ENCODE peak calls at places on chromosomes 5 and 9, in four cellular contexts. S is fibroblast of pulmonary artery; D is activated T-cell treated with anti-CD3 and anti-CD28 coated beads, Interleukin-2, amount 50 U/mL, for 72 hours; A is heart right ventricle. Y is an unnamed sample.

GRCh38 chr5:180287868-180288267 is 4.0 kb downstream of the MAPK9 start:
- DNase-seq in S (no peak), A (no peak), D (no peak), Y (no peak)

GRCh38 chr9:2015581-2016410 is 649 bp downstream of the SMARCA2 start:
- DNase-seq in S (peak), A (peak), D (peak), Y (peak)

GRCh38 chr5:36242534-36243144 is 914 bp upstream of the NADK2 start:
- DNase-seq in S (no peak), A (peak), D (no peak), Y (no peak)

GRCh38 chr5:79560774-79561524 is 47.0 kb upstream of the HOMER1 start:
- DNase-seq in A (no peak), D (peak), S (peak), Y (no peak)

GRCh38 chr5:159448841-159449407 is 118.6 kb upstream of the IL12B start:
- DNase-seq in A (no peak), D (no peak), S (no peak), Y (no peak)

GRCh38 chr9:137085918-137086530 is 761 bp upstream of the MAN1B1 start:
- DNase-seq in D (peak), S (peak), A (peak), Y (peak)

GRCh38 chr5:138936-139335 is 47.0 kb downstream of the PLEKHG4B start:
- DNase-seq in D (no peak), S (no peak), A (no peak), Y (no peak)

GRCh38 chr5:138853132-138853531 is 22.0 kb downstream of the LRRTM2 start:
- DNase-seq in A (no peak), D (no peak), S (no peak), Y (no peak)

GRCh38 chr9:133125706-133126696 is 5.0 kb upstream of the RALGDS start:
- DNase-seq in D (no peak), A (peak), S (peak), Y (no peak)

GRCh38 chr5:54946306-54946705 is 39.1 kb downstream of the ESM1 start:
- DNase-seq in A (no peak), S (no peak), D (no peak), Y (no peak)

GRCh38 chr5:170769236-170769635 is 14.3 kb upstream of the GABRP start:
- DNase-seq in A (no peak), S (no peak), D (no peak), Y (no peak)

GRCh38 chr5:7412369-7412768 is 16.4 kb downstream of the ADCY2 start:
- DNase-seq in S (no peak), A (no peak), D (no peak), Y (no peak)

GRCh38 chr9:90801507-90802289 is at the start of gene SYK:
- DNase-seq in S (no peak), D (peak), A (peak), Y (peak)

GRCh38 chr9:21607576-21607975 is 125.5 kb upstream of the IFNE start:
- DNase-seq in D (no peak), A (no peak), S (no peak), Y (no peak)

GRCh38 chr9:29685531-29685930 is 2112.2 kb upstream of the C9orf72 start:
- DNase-seq in D (no peak), S (peak), A (no peak), Y (no peak)

GRCh38 chr9:27582794-27583193 is 9.5 kb upstream of the C9orf72 start:
- DNase-seq in A (no peak), D (no peak), S (no peak), Y (no peak)

GRCh38 chr5:141954193-141954592 is 3.8 kb downstream of the PCDH12 start:
- DNase-seq in S (no peak), A (no peak), D (no peak), Y (no peak)

GRCh38 chr5:56083286-56083854 is 88.6 kb upstream of the IL6ST start:
- DNase-seq in D (no peak), A (no peak), S (no peak), Y (no peak)

GRCh38 chr5:149853019-149853648 is 91.5 kb downstream of the PDE6A start:
- DNase-seq in A (peak), D (peak), S (peak), Y (peak)

Y was measured in islet precursor cell.